ENCODE peak calls at places on chromosomes 16 and 17, in six cellular contexts. One of them, this sample, is unnamed. For H3K36me3 and H3K4me1, the result is how much of the 10 kb centered on the place peaks cover.

GRCh38 chr17:71975998-71976649 is 144.7 kb upstream of the SOX9 start:
- DNase-seq in thoracic aorta: peak
- DNase-seq in GM23338: peak
- DNase-seq in aorta: peak
- DNase-seq in IMR-90: peak
- DNase-seq in OCI-LY7: no peak
- DNase-seq in this sample: peak

GRCh38 chr16:53041196-53041977 is 11.3 kb downstream of the CHD9NB start:
- DNase-seq in thoracic aorta: no peak
- DNase-seq in aorta: peak
- DNase-seq in IMR-90: peak
- DNase-seq in GM23338: peak
- DNase-seq in OCI-LY7: no peak
- DNase-seq in this sample: peak

GRCh38 chr16:88639231-88640038 is 1.1 kb downstream of the IL17C start:
- DNase-seq in aorta: no peak
- DNase-seq in thoracic aorta: no peak
- DNase-seq in OCI-LY7: no peak
- DNase-seq in IMR-90: no peak
- DNase-seq in GM23338: peak
- DNase-seq in this sample: no peak

GRCh38 chr16:89187337-89188063 is 12.8 kb downstream of the SLC22A31 start:
- DNase-seq in OCI-LY7: peak
- DNase-seq in IMR-90: no peak
- DNase-seq in aorta: no peak
- DNase-seq in GM23338: no peak
- DNase-seq in thoracic aorta: no peak
- DNase-seq in this sample: no peak

GRCh38 chr17:8900626-8901585 is 33.4 kb upstream of the PIK3R6 start:
- DNase-seq in IMR-90: no peak
- DNase-seq in GM23338: peak
- DNase-seq in OCI-LY7: no peak
- DNase-seq in aorta: no peak
- DNase-seq in thoracic aorta: no peak
- DNase-seq in this sample: no peak

GRCh38 chr16:4244881-4245280 is 3.0 kb upstream of the SRL start:
- DNase-seq in aorta: no peak
- DNase-seq in OCI-LY7: no peak
- DNase-seq in IMR-90: no peak
- DNase-seq in GM23338: peak
- DNase-seq in thoracic aorta: no peak
- DNase-seq in this sample: no peak

GRCh38 chr16:87723224-87723619 is 42.6 kb downstream of the KLHDC4 start:
- DNase-seq in IMR-90: peak
- DNase-seq in aorta: no peak
- DNase-seq in GM23338: no peak
- DNase-seq in OCI-LY7: peak
- DNase-seq in thoracic aorta: no peak
- DNase-seq in this sample: no peak

GRCh38 chr17:27888945-27889344 is 4.2 kb downstream of the LYRM9 start:
- DNase-seq in thoracic aorta: no peak
- DNase-seq in IMR-90: peak
- DNase-seq in aorta: no peak
- DNase-seq in GM23338: peak
- DNase-seq in OCI-LY7: no peak
- DNase-seq in this sample: no peak

GRCh38 chr16:69397821-69398521 is 12.2 kb upstream of the TERF2 start:
- DNase-seq in IMR-90: peak
- DNase-seq in OCI-LY7: peak
- DNase-seq in GM23338: peak
- DNase-seq in aorta: no peak
- DNase-seq in thoracic aorta: no peak
- DNase-seq in this sample: no peak

GRCh38 chr16:14375132-14375491 is 254.9 kb downstream of the PARN start:
- DNase-seq in aorta: no peak
- DNase-seq in IMR-90: peak
- DNase-seq in thoracic aorta: no peak
- DNase-seq in OCI-LY7: no peak
- DNase-seq in GM23338: no peak
- DNase-seq in this sample: no peak

GRCh38 chr17:62740066-62740465 is 68.0 kb downstream of the MARCHF10 start:
- DNase-seq in GM23338: peak
- DNase-seq in IMR-90: peak
- DNase-seq in thoracic aorta: no peak
- DNase-seq in aorta: no peak
- DNase-seq in OCI-LY7: no peak
- DNase-seq in this sample: no peak

GRCh38 chr16:86584071-86584685 is 5.8 kb downstream of the FOXL1 start:
- DNase-seq in aorta: no peak
- DNase-seq in IMR-90: no peak
- DNase-seq in GM23338: no peak
- DNase-seq in OCI-LY7: no peak
- DNase-seq in thoracic aorta: no peak
- DNase-seq in this sample: no peak

GRCh38 chr17:82092995-82093751 is 4.9 kb downstream of the FASN start:
- DNase-seq in thoracic aorta: no peak
- DNase-seq in IMR-90: no peak
- DNase-seq in GM23338: no peak
- DNase-seq in aorta: no peak
- DNase-seq in OCI-LY7: no peak
- DNase-seq in this sample: peak

GRCh38 chr17:3036800-3037199 is 26.6 kb downstream of the OR1D5 start:
- DNase-seq in aorta: no peak
- DNase-seq in GM23338: no peak
- DNase-seq in IMR-90: no peak
- DNase-seq in OCI-LY7: no peak
- DNase-seq in thoracic aorta: no peak
- DNase-seq in this sample: no peak

GRCh38 chr16:2035431-2036199 is 8.9 kb downstream of the NHERF2 start:
- DNase-seq in OCI-LY7: no peak
- DNase-seq in GM23338: no peak
- DNase-seq in thoracic aorta: peak
- DNase-seq in aorta: peak
- DNase-seq in IMR-90: peak
- DNase-seq in this sample: peak

GRCh38 chr16:81061855-81062608 is 15.0 kb downstream of the C16orf46 start:
- DNase-seq in aorta: no peak
- DNase-seq in IMR-90: no peak
- DNase-seq in thoracic aorta: no peak
- DNase-seq in OCI-LY7: no peak
- DNase-seq in GM23338: no peak
- DNase-seq in this sample: no peak

GRCh38 chr17:37305406-37305905 is 70.3 kb upstream of the C17orf78 start:
- DNase-seq in GM23338: no peak
- DNase-seq in thoracic aorta: no peak
- DNase-seq in OCI-LY7: no peak
- DNase-seq in IMR-90: no peak
- DNase-seq in aorta: no peak
- DNase-seq in this sample: no peak

GRCh38 chr16:86984975-86985655 is 332.1 kb downstream of the C16orf95 start:
- DNase-seq in IMR-90: no peak
- DNase-seq in aorta: peak
- DNase-seq in OCI-LY7: no peak
- DNase-seq in thoracic aorta: no peak
- DNase-seq in GM23338: peak
- DNase-seq in this sample: no peak

GRCh38 chr17:29115906-29116651 is 64.1 kb downstream of the MYO18A start:
- DNase-seq in GM23338: peak
- DNase-seq in OCI-LY7: peak
- DNase-seq in thoracic aorta: no peak
- DNase-seq in IMR-90: peak
- DNase-seq in aorta: no peak
- DNase-seq in this sample: no peak

GRCh38 chr16:59880626-59881025 is 1146.5 kb upstream of the GOT2 start:
- DNase-seq in aorta: no peak
- DNase-seq in GM23338: no peak
- DNase-seq in thoracic aorta: no peak
- DNase-seq in IMR-90: no peak
- DNase-seq in OCI-LY7: no peak
- DNase-seq in this sample: no peak
- H3K36me3 ChIP-seq in aorta: under half
- H3K36me3 ChIP-seq in GM23338: under half
- H3K36me3 ChIP-seq in thoracic aorta: under half
- H3K36me3 ChIP-seq in IMR-90: under half
- H3K36me3 ChIP-seq in OCI-LY7: under half
- H3K36me3 ChIP-seq in this sample: under half

GRCh38 chr17:44543213-44543904 is 13.9 kb upstream of the FZD2 start:
- DNase-seq in thoracic aorta: no peak
- DNase-seq in IMR-90: peak
- DNase-seq in aorta: no peak
- DNase-seq in GM23338: peak
- DNase-seq in OCI-LY7: no peak
- DNase-seq in this sample: no peak
- H3K4me1 ChIP-seq in thoracic aorta: under half
- H3K4me1 ChIP-seq in IMR-90: half or more
- H3K4me1 ChIP-seq in aorta: under half
- H3K4me1 ChIP-seq in GM23338: half or more
- H3K4me1 ChIP-seq in OCI-LY7: under half
- H3K4me1 ChIP-seq in this sample: under half

DNA sequence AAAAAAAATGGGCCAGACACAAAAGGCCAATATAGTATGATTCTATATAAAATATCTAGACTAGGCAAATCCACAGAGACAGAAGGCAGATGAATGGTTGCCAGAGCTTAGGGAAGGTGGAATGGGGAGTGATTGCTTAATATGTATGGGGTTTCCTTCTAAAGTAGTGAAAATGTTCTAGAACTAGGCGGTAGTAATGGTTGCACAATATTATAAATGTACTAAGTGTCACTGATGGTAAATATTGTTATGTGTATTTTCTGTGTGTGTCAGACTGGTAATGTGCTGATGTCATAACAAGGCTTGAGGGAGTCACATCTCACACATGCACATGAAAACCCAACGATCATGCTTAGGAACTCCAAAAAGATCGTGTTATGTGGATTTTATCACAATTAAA is 106.9 kb upstream of the SIAH1 start:
- DNase-seq in aorta: no peak
- DNase-seq in GM23338: no peak
- DNase-seq in OCI-LY7: no peak
- DNase-seq in thoracic aorta: no peak
- DNase-seq in IMR-90: peak
- DNase-seq in this sample: no peak
- H3K27ac ChIP-seq in aorta: no peak
- H3K27ac ChIP-seq in GM23338: no peak
- H3K27ac ChIP-seq in OCI-LY7: no peak
- H3K27ac ChIP-seq in thoracic aorta: no peak
- H3K27ac ChIP-seq in IMR-90: no peak
- H3K27ac ChIP-seq in this sample: no peak

GRCh38 chr16:23330161-23330560 is 28.1 kb downstream of the SCNN1B start:
- DNase-seq in IMR-90: no peak
- DNase-seq in GM23338: no peak
- DNase-seq in thoracic aorta: no peak
- DNase-seq in aorta: peak
- DNase-seq in OCI-LY7: no peak
- DNase-seq in this sample: no peak
- H3K36me3 ChIP-seq in IMR-90: under half
- H3K36me3 ChIP-seq in GM23338: under half
- H3K36me3 ChIP-seq in thoracic aorta: under half
- H3K36me3 ChIP-seq in aorta: under half
- H3K36me3 ChIP-seq in OCI-LY7: under half
- H3K36me3 ChIP-seq in this sample: under half

DNA sequence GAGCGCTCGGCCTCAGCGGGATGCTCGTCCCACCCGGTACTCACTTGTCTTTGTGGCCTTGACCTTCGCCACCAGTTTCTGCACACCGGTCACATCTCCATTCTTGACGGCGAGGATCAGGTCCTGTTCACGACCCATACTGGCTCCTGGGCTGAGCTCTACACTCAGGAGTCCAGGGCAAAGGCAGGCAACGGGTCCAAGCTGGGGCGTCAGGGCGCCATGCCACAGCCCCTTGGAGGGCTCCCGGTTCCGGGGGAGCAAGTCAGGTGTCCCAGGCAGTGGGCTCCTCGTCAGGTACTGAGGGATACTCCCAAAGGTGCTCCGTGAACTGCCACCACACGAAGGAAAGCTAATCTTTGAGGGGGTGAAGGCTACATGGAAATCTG is 1.7 kb downstream of the CASKIN2 start:
- DNase-seq in OCI-LY7: no peak
- DNase-seq in aorta: no peak
- DNase-seq in thoracic aorta: no peak
- DNase-seq in GM23338: no peak
- DNase-seq in IMR-90: no peak
- DNase-seq in this sample: peak
- H3K4me1 ChIP-seq in OCI-LY7: under half
- H3K4me1 ChIP-seq in aorta: under half
- H3K4me1 ChIP-seq in thoracic aorta: under half
- H3K4me1 ChIP-seq in GM23338: under half
- H3K4me1 ChIP-seq in IMR-90: under half
- H3K4me1 ChIP-seq in this sample: under half

DNA sequence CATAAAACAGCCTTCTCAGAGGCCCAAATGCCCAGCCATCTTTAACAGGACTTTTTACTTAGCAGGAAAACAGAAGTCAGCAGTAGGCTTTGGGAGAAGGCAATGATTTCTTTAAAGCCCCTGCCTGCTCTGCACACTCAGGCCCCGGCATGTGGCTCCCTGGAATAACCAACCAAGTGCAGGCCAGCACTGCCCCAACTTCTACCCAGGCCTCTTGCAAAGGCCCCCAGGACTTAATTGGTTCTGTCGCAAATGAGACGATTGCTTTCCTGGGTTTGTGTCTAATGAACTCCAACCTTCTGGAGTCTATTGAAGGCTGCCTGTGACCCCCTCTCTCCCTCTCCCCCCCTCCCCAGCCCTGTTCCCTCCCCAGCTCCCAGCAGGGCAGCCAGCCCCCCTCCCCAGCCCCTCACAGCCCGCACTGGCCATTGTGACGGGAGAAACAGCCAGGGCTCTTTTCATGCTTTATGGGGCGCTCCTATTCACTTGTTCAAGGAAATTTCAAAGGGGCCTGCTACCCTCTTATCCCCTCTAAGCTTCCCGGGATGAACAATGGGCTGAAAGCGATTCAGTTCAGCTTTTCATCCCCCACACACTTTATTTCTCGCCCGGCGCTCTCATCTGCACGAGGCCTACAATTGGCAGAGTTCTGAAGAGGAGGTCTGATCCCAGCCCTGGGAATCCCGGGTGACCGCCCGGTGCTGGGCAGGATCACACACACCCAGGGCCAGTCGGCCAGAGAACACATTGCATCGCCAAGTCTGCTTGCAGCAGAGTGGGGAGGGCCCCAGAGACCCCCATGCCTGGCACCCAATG is 15.5 kb downstream of the AXIN2 start:
- DNase-seq in GM23338: no peak
- DNase-seq in IMR-90: no peak
- DNase-seq in aorta: peak
- DNase-seq in thoracic aorta: no peak
- DNase-seq in OCI-LY7: no peak
- DNase-seq in this sample: no peak
- H3K27ac ChIP-seq in GM23338: no peak
- H3K27ac ChIP-seq in IMR-90: no peak
- H3K27ac ChIP-seq in aorta: no peak
- H3K27ac ChIP-seq in thoracic aorta: peak
- H3K27ac ChIP-seq in OCI-LY7: no peak
- H3K27ac ChIP-seq in this sample: no peak